ENCODE peak calls at places on chromosomes 2 and 18, in four cellular contexts. L is stimulated activated CD4-positive, alpha-beta T cell treated with anti-CD3 and anti-CD28 coated beads, Interleukin-4, amount 100 ng/mL, for 24 hours; D is ELR; A is activated gamma-delta T cell treated with anti-CD3 and anti-CD28 coated beads, Interleukin-2, amount 50 U/mL, for 16 hours. E is an unnamed sample.

GRCh38 chr2:233476083-233476410 is 90.5 kb downstream of the USP40 start:
- DNase-seq in L (no peak), D (no peak), A (no peak), E (no peak)

GRCh38 chr2:238963164-238963969 is 115.5 kb downstream of the TWIST2 start:
- DNase-seq in L (no peak), D (no peak), A (no peak), E (no peak)

GRCh38 chr2:55843096-55843991 is 80.2 kb downstream of the EFEMP1 start:
- DNase-seq in L (no peak), D (peak), A (no peak), E (peak)

GRCh38 chr2:191143791-191144190 is 7.0 kb downstream of the STAT4 start:
- DNase-seq in L (no peak), D (no peak), A (no peak), E (no peak)

GRCh38 chr2:74440005-74440377 is 1.7 kb downstream of the RTKN start:
- DNase-seq in L (no peak), D (peak), A (no peak), E (peak)

GRCh38 chr2:12543452-12544220 is 173.1 kb upstream of the TRIB2 start:
- DNase-seq in L (no peak), D (no peak), A (no peak), E (peak)

GRCh38 chr2:210913461-210913860 is 357.1 kb downstream of the CPS1 start:
- DNase-seq in L (no peak), D (no peak), A (no peak), E (peak)

GRCh38 chr2:45812039-45812500 is 160.6 kb downstream of the PRKCE start:
- DNase-seq in L (no peak), D (peak), A (no peak), E (no peak)

GRCh38 chr18:8890957-8891464 is 185.7 kb downstream of the MTCL1 start:
- DNase-seq in L (no peak), D (peak), A (no peak), E (peak)

GRCh38 chr18:6666286-6666685 is 63.2 kb upstream of the ARHGAP28 start:
- DNase-seq in L (no peak), D (no peak), A (no peak), E (no peak)

GRCh38 chr2:30208453-30208852 is 22.9 kb upstream of the LBH start:
- DNase-seq in L (peak), D (peak), A (no peak), E (peak)

GRCh38 chr2:1477196-1478040 is 64.2 kb downstream of the TPO start:
- DNase-seq in L (no peak), D (no peak), A (no peak), E (no peak)

GRCh38 chr2:20164061-20164733 is 60.7 kb downstream of the SDC1 start:
- DNase-seq in L (no peak), D (peak), A (no peak), E (no peak)

GRCh38 chr2:126978333-126978732 is 79.6 kb downstream of the TEX51 start:
- DNase-seq in L (no peak), D (no peak), A (no peak), E (no peak)

GRCh38 chr2:45710468-45710867 is 59.0 kb downstream of the PRKCE start:
- DNase-seq in L (no peak), D (no peak), A (no peak), E (no peak)

GRCh38 chr2:24832526-24832925 is 39.3 kb downstream of the CENPO start:
- DNase-seq in L (no peak), D (no peak), A (no peak), E (no peak)

GRCh38 chr2:14751581-14751980 is 119.1 kb downstream of the LRATD1 start:
- DNase-seq in L (no peak), D (no peak), A (no peak), E (no peak)

GRCh38 chr2:38601061-38601460 is 1.7 kb downstream of the HNRNPLL start:
- DNase-seq in L (no peak), D (peak), A (no peak), E (no peak)

GRCh38 chr2:50546790-50547189 is 485.1 kb downstream of the NRXN1 start:
- DNase-seq in L (no peak), D (no peak), A (no peak), E (no peak)

GRCh38 chr2:1551905-1552304 is 138.6 kb downstream of the TPO start:
- DNase-seq in L (no peak), D (no peak), A (no peak), E (no peak)

GRCh38 chr18:39647627-39648502 is 2082.3 kb upstream of the CELF4 start:
- DNase-seq in L (no peak), D (peak), A (no peak), E (peak)

GRCh38 chr2:212897296-212897695 is 254.1 kb downstream of the IKZF2 start:
- DNase-seq in L (no peak), D (no peak), A (no peak), E (peak)

GRCh38 chr2:25251461-25252273 is 83.3 kb upstream of the POMC start:
- DNase-seq in L (peak), D (peak), A (peak), E (peak)

GRCh38 chr18:54224379-54225014 is at the start of gene MBD2:
- DNase-seq in L (peak), D (peak), A (peak), E (peak)

GRCh38 chr2:178199334-178199733 is 5.0 kb downstream of the OSBPL6 start:
- DNase-seq in L (no peak), D (no peak), A (no peak), E (no peak)

GRCh38 chr18:55552498-55553189 is 35.3 kb downstream of the TCF4 start:
- DNase-seq in L (no peak), D (no peak), A (no peak), E (no peak)

GRCh38 chr2:28956890-28957289 is 24.2 kb upstream of the TOGARAM2 start:
- DNase-seq in L (peak), D (peak), A (no peak), E (no peak)

E was measured in AG20443.